ENCODE peak calls at places on chromosome 4, in seven cellular contexts. One of them, this sample, is unnamed.

GRCh38 chr4:56906534-56906933 is 1.2 kb upstream of the REST start:
- DNase-seq in D721Med: no peak
- DNase-seq in lower leg skin: no peak
- DNase-seq in mucosa of descending colon: no peak
- DNase-seq in BJ: no peak
- DNase-seq in sigmoid colon: no peak
- DNase-seq in suprapubic skin: no peak
- DNase-seq in this sample: no peak

GRCh38 chr4:157075811-157076577 is at the start of gene GLRB:
- DNase-seq in D721Med: peak; percentile 19
- DNase-seq in suprapubic skin: no peak
- DNase-seq in sigmoid colon: peak; percentile 65
- DNase-seq in mucosa of descending colon: peak; percentile 26
- DNase-seq in lower leg skin: no peak
- DNase-seq in BJ: no peak
- DNase-seq in this sample: peak; percentile 33

GRCh38 chr4:25085621-25086020 is 54.9 kb upstream of the LGI2 start:
- DNase-seq in BJ: no peak
- DNase-seq in D721Med: no peak
- DNase-seq in mucosa of descending colon: peak; percentile 64
- DNase-seq in lower leg skin: peak; percentile 20
- DNase-seq in suprapubic skin: no peak
- DNase-seq in sigmoid colon: no peak
- DNase-seq in this sample: no peak

GRCh38 chr4:80393246-80393969 is 57.9 kb downstream of the CFAP299 start:
- DNase-seq in mucosa of descending colon: no peak
- DNase-seq in BJ: peak; percentile 12
- DNase-seq in lower leg skin: no peak
- DNase-seq in sigmoid colon: no peak
- DNase-seq in D721Med: no peak
- DNase-seq in suprapubic skin: no peak
- DNase-seq in this sample: no peak

GRCh38 chr4:48033825-48034413 is 17.3 kb downstream of the NIPAL1 start:
- DNase-seq in D721Med: no peak
- DNase-seq in BJ: no peak
- DNase-seq in mucosa of descending colon: no peak
- DNase-seq in suprapubic skin: no peak
- DNase-seq in lower leg skin: no peak
- DNase-seq in sigmoid colon: no peak
- DNase-seq in this sample: no peak

GRCh38 chr4:112604590-112604989 is 32.1 kb downstream of the ZGRF1 start:
- DNase-seq in mucosa of descending colon: no peak
- DNase-seq in suprapubic skin: no peak
- DNase-seq in lower leg skin: peak; percentile 25
- DNase-seq in sigmoid colon: no peak
- DNase-seq in D721Med: peak; percentile 21
- DNase-seq in BJ: peak; percentile 9
- DNase-seq in this sample: no peak

GRCh38 chr4:10546-10870 is 42.6 kb upstream of the ZNF595 start:
- DNase-seq in BJ: no peak
- DNase-seq in mucosa of descending colon: no peak
- DNase-seq in lower leg skin: no peak
- DNase-seq in sigmoid colon: no peak
- DNase-seq in D721Med: no peak
- DNase-seq in suprapubic skin: no peak
- DNase-seq in this sample: no peak

GRCh38 chr4:84481879-84482245 is 17.2 kb downstream of the NKX6-1 start:
- DNase-seq in lower leg skin: no peak
- DNase-seq in suprapubic skin: no peak
- DNase-seq in mucosa of descending colon: peak; percentile 34
- DNase-seq in D721Med: no peak
- DNase-seq in BJ: no peak
- DNase-seq in sigmoid colon: no peak
- DNase-seq in this sample: no peak

GRCh38 chr4:78556655-78557054 is 5.1 kb downstream of the ANXA3 start:
- DNase-seq in mucosa of descending colon: no peak
- DNase-seq in lower leg skin: no peak
- DNase-seq in BJ: no peak
- DNase-seq in D721Med: no peak
- DNase-seq in sigmoid colon: no peak
- DNase-seq in suprapubic skin: no peak
- DNase-seq in this sample: no peak

GRCh38 chr4:57679969-57680368 is 569.8 kb upstream of the IGFBP7 start:
- DNase-seq in mucosa of descending colon: no peak
- DNase-seq in BJ: no peak
- DNase-seq in suprapubic skin: no peak
- DNase-seq in lower leg skin: no peak
- DNase-seq in D721Med: no peak
- DNase-seq in sigmoid colon: no peak
- DNase-seq in this sample: no peak

GRCh38 chr4:1418494-1419285 is 12.4 kb upstream of the NKX1-1 start:
- DNase-seq in BJ: no peak
- DNase-seq in lower leg skin: peak; percentile 2
- DNase-seq in D721Med: peak; percentile 8
- DNase-seq in mucosa of descending colon: peak; percentile 6
- DNase-seq in sigmoid colon: peak; percentile 27
- DNase-seq in suprapubic skin: no peak
- DNase-seq in this sample: peak; percentile 27

GRCh38 chr4:32824321-32824720 is 2104.2 kb downstream of the PCDH7 start:
- DNase-seq in sigmoid colon: no peak
- DNase-seq in BJ: no peak
- DNase-seq in lower leg skin: no peak
- DNase-seq in mucosa of descending colon: no peak
- DNase-seq in D721Med: no peak
- DNase-seq in suprapubic skin: no peak
- DNase-seq in this sample: no peak

GRCh38 chr4:55127521-55127920 is 2.1 kb upstream of the KDR start:
- DNase-seq in mucosa of descending colon: no peak
- DNase-seq in lower leg skin: no peak
- DNase-seq in suprapubic skin: no peak
- DNase-seq in D721Med: no peak
- DNase-seq in BJ: no peak
- DNase-seq in sigmoid colon: no peak
- DNase-seq in this sample: no peak

GRCh38 chr4:16516796-16517413 is 290.6 kb upstream of the TAPT1 start:
- DNase-seq in BJ: no peak
- DNase-seq in sigmoid colon: no peak
- DNase-seq in mucosa of descending colon: no peak
- DNase-seq in suprapubic skin: no peak
- DNase-seq in D721Med: no peak
- DNase-seq in lower leg skin: peak; percentile 17
- DNase-seq in this sample: peak; percentile 54

GRCh38 chr4:61805979-61806378 is 605.9 kb downstream of the ADGRL3 start:
- DNase-seq in lower leg skin: no peak
- DNase-seq in suprapubic skin: no peak
- DNase-seq in mucosa of descending colon: no peak
- DNase-seq in BJ: no peak
- DNase-seq in D721Med: no peak
- DNase-seq in sigmoid colon: no peak
- DNase-seq in this sample: no peak

GRCh38 chr4:138978600-138978999 is 37.0 kb upstream of the NOCT start:
- DNase-seq in suprapubic skin: no peak
- DNase-seq in BJ: no peak
- DNase-seq in mucosa of descending colon: no peak
- DNase-seq in lower leg skin: no peak
- DNase-seq in sigmoid colon: no peak
- DNase-seq in D721Med: no peak
- DNase-seq in this sample: no peak

GRCh38 chr4:10456270-10457254 is 664 bp downstream of the ZNF518B start:
- DNase-seq in suprapubic skin: no peak
- DNase-seq in mucosa of descending colon: peak; percentile 71
- DNase-seq in lower leg skin: no peak
- DNase-seq in D721Med: no peak
- DNase-seq in sigmoid colon: peak; percentile 75
- DNase-seq in BJ: no peak
- DNase-seq in this sample: peak; percentile 50

GRCh38 chr4:41573458-41574129 is 35.6 kb downstream of the LIMCH1 start:
- DNase-seq in mucosa of descending colon: no peak
- DNase-seq in suprapubic skin: no peak
- DNase-seq in BJ: peak; percentile 30
- DNase-seq in sigmoid colon: no peak
- DNase-seq in lower leg skin: no peak
- DNase-seq in D721Med: no peak
- DNase-seq in this sample: no peak

GRCh38 chr4:140071806-140072205 is 82.2 kb downstream of the MAML3 start:
- DNase-seq in lower leg skin: no peak
- DNase-seq in mucosa of descending colon: no peak
- DNase-seq in sigmoid colon: no peak
- DNase-seq in suprapubic skin: no peak
- DNase-seq in D721Med: no peak
- DNase-seq in BJ: peak; percentile 65
- DNase-seq in this sample: no peak

GRCh38 chr4:98482847-98483806 is 175.3 kb downstream of the TSPAN5 start:
- DNase-seq in D721Med: no peak
- DNase-seq in suprapubic skin: no peak
- DNase-seq in sigmoid colon: no peak
- DNase-seq in BJ: no peak
- DNase-seq in mucosa of descending colon: no peak
- DNase-seq in lower leg skin: no peak
- DNase-seq in this sample: no peak

GRCh38 chr4:52051213-52051614 is at the start of gene SPATA18:
- DNase-seq in sigmoid colon: peak; percentile 63
- DNase-seq in suprapubic skin: no peak
- DNase-seq in BJ: no peak
- DNase-seq in mucosa of descending colon: peak; percentile 77
- DNase-seq in lower leg skin: no peak
- DNase-seq in D721Med: peak; percentile 18
- DNase-seq in this sample: peak; percentile 53

GRCh38 chr4:169745291-169745690 is 12.5 kb downstream of the HPF1 start:
- DNase-seq in lower leg skin: no peak
- DNase-seq in D721Med: no peak
- DNase-seq in BJ: no peak
- DNase-seq in suprapubic skin: no peak
- DNase-seq in mucosa of descending colon: no peak
- DNase-seq in sigmoid colon: no peak
- DNase-seq in this sample: no peak

GRCh38 chr4:6724461-6725111 is 8.6 kb downstream of the BLOC1S4 start:
- DNase-seq in D721Med: no peak
- DNase-seq in mucosa of descending colon: no peak
- DNase-seq in lower leg skin: no peak
- DNase-seq in BJ: no peak
- DNase-seq in sigmoid colon: no peak
- DNase-seq in suprapubic skin: no peak
- DNase-seq in this sample: no peak

GRCh38 chr4:40718571-40718970 is 31.2 kb upstream of the NSUN7 start:
- DNase-seq in suprapubic skin: no peak
- DNase-seq in lower leg skin: no peak
- DNase-seq in BJ: no peak
- DNase-seq in D721Med: no peak
- DNase-seq in mucosa of descending colon: peak; percentile 82
- DNase-seq in sigmoid colon: no peak
- DNase-seq in this sample: no peak

GRCh38 chr4:95183656-95184408 is 364.9 kb downstream of the UNC5C start:
- DNase-seq in suprapubic skin: no peak
- DNase-seq in BJ: no peak
- DNase-seq in D721Med: no peak
- DNase-seq in sigmoid colon: no peak
- DNase-seq in lower leg skin: no peak
- DNase-seq in mucosa of descending colon: no peak
- DNase-seq in this sample: no peak

GRCh38 chr4:113016377-113016776 is 33.1 kb upstream of the ANK2 start:
- DNase-seq in BJ: no peak
- DNase-seq in mucosa of descending colon: no peak
- DNase-seq in suprapubic skin: no peak
- DNase-seq in D721Med: no peak
- DNase-seq in sigmoid colon: no peak
- DNase-seq in lower leg skin: no peak
- DNase-seq in this sample: no peak

DNA sequence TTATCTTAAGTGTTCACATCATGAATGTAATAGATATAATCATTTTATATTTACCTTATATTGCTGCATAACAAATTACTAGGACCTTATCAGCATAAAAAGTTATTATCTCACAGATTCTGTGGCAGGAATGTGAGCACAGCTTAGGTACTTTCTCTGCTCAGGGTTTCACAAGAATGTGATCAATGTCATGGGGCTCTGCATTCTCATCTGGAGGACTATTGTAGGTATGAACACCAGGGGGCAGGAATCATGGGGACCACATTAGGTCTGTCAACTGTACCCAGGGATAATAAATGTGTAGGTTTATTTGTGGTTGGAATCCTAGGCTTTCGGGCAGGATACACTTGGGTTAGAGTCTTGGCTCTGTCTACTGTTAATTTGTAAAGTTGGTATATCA is 519.2 kb downstream of the ARAP2 start:
- DNase-seq in suprapubic skin: no peak
- DNase-seq in mucosa of descending colon: no peak
- DNase-seq in sigmoid colon: no peak
- DNase-seq in lower leg skin: no peak
- DNase-seq in D721Med: no peak
- DNase-seq in BJ: no peak
- DNase-seq in this sample: no peak
- TF ChIP-seq CTCF in suprapubic skin: no peak
- TF ChIP-seq CTCF in mucosa of descending colon: no peak
- TF ChIP-seq CTCF in sigmoid colon: no peak
- TF ChIP-seq CTCF in lower leg skin: no peak
- TF ChIP-seq CTCF in D721Med: no peak
- TF ChIP-seq CTCF in BJ: no peak
- TF ChIP-seq CTCF in this sample: no peak

GRCh38 chr4:74133786-74134499 is 24.0 kb upstream of the MTHFD2L start:
- DNase-seq in BJ: no peak
- DNase-seq in sigmoid colon: peak; percentile 84
- DNase-seq in lower leg skin: peak; percentile 78
- DNase-seq in mucosa of descending colon: peak; percentile 71
- DNase-seq in suprapubic skin: peak; percentile 83
- DNase-seq in D721Med: no peak
- DNase-seq in this sample: peak; percentile 67

GRCh38 chr4:74134500-74134852 is 23.4 kb upstream of the MTHFD2L start:
- DNase-seq in suprapubic skin: no peak
- DNase-seq in lower leg skin: no peak
- DNase-seq in BJ: no peak
- DNase-seq in sigmoid colon: no peak
- DNase-seq in D721Med: no peak
- DNase-seq in mucosa of descending colon: no peak
- DNase-seq in this sample: no peak
- TF ChIP-seq CTCF in suprapubic skin: no peak
- TF ChIP-seq CTCF in lower leg skin: no peak
- TF ChIP-seq CTCF in BJ: no peak
- TF ChIP-seq CTCF in sigmoid colon: no peak
- TF ChIP-seq CTCF in D721Med: no peak
- TF ChIP-seq CTCF in mucosa of descending colon: peak; percentile 5
- TF ChIP-seq CTCF in this sample: no peak

GRCh38 chr4:26821677-26822503 is 38.8 kb upstream of the STIM2 start:
- DNase-seq in BJ: no peak
- DNase-seq in sigmoid colon: no peak
- DNase-seq in D721Med: no peak
- DNase-seq in mucosa of descending colon: no peak
- DNase-seq in lower leg skin: no peak
- DNase-seq in suprapubic skin: no peak
- DNase-seq in this sample: no peak
- TF ChIP-seq CTCF in BJ: no peak
- TF ChIP-seq CTCF in sigmoid colon: no peak
- TF ChIP-seq CTCF in D721Med: no peak
- TF ChIP-seq CTCF in mucosa of descending colon: no peak
- TF ChIP-seq CTCF in lower leg skin: no peak
- TF ChIP-seq CTCF in suprapubic skin: no peak
- TF ChIP-seq CTCF in this sample: no peak

DNA sequence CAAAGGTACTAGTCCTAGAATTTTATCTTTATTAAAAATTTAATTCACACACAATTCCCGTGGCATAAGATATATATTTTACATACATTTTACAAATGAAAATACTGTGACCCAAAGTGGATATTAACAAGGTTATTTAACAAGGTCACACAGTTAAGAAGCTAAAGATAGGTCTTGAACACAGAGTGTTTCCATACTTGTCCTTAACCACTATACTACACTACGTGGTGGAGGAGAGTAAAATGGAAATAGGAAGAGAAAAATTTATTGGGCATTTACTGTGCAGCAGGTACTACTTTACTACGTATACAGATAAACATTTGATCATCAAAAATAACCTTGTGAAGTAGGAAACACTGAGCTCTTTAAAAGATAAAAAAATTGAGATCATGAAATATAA is 14.8 kb downstream of the TECRL start:
- DNase-seq in lower leg skin: no peak
- DNase-seq in mucosa of descending colon: no peak
- DNase-seq in suprapubic skin: no peak
- DNase-seq in BJ: no peak
- DNase-seq in D721Med: no peak
- DNase-seq in sigmoid colon: no peak
- DNase-seq in this sample: no peak
- TF ChIP-seq CTCF in lower leg skin: no peak
- TF ChIP-seq CTCF in mucosa of descending colon: no peak
- TF ChIP-seq CTCF in suprapubic skin: no peak
- TF ChIP-seq CTCF in BJ: no peak
- TF ChIP-seq CTCF in D721Med: no peak
- TF ChIP-seq CTCF in sigmoid colon: no peak
- TF ChIP-seq CTCF in this sample: no peak